ENCODE peak calls at places on chromosomes 16 and 17, in nine cellular contexts. One of them, this sample, is unnamed.

GRCh38 chr17:14359251-14359939 is 58.5 kb downstream of the HS3ST3B1 start:
- DNase-seq in lung: no peak
- DNase-seq in esophagus squamous epithelium: no peak
- DNase-seq in Calu3: no peak
- DNase-seq in endothelial cell: no peak
- DNase-seq in gastrocnemius medialis: no peak
- DNase-seq in heart left ventricle: no peak
- DNase-seq in cardiac muscle cell: no peak
- DNase-seq in fibroblast of villous mesenchyme: no peak
- DNase-seq in this sample: no peak

GRCh38 chr17:54455251-54455868 is 445.3 kb upstream of the TOM1L1 start:
- DNase-seq in endothelial cell: no peak
- DNase-seq in Calu3: no peak
- DNase-seq in heart left ventricle: no peak
- DNase-seq in esophagus squamous epithelium: no peak
- DNase-seq in fibroblast of villous mesenchyme: no peak
- DNase-seq in gastrocnemius medialis: no peak
- DNase-seq in cardiac muscle cell: no peak
- DNase-seq in lung: no peak
- DNase-seq in this sample: no peak

GRCh38 chr17:6064855-6065254 is 5.3 kb upstream of the WSCD1 start:
- DNase-seq in Calu3: no peak
- DNase-seq in esophagus squamous epithelium: no peak
- DNase-seq in heart left ventricle: no peak
- DNase-seq in endothelial cell: no peak
- DNase-seq in fibroblast of villous mesenchyme: no peak
- DNase-seq in gastrocnemius medialis: no peak
- DNase-seq in cardiac muscle cell: no peak
- DNase-seq in lung: no peak
- DNase-seq in this sample: peak; percentile 26

GRCh38 chr16:85156869-85157268 is 44.6 kb upstream of the CIBAR2 start:
- DNase-seq in esophagus squamous epithelium: no peak
- DNase-seq in endothelial cell: no peak
- DNase-seq in lung: no peak
- DNase-seq in cardiac muscle cell: no peak
- DNase-seq in gastrocnemius medialis: no peak
- DNase-seq in Calu3: no peak
- DNase-seq in heart left ventricle: no peak
- DNase-seq in fibroblast of villous mesenchyme: no peak
- DNase-seq in this sample: peak; percentile 14

GRCh38 chr16:27549857-27550581 is at the start of the genes GTF3C1 and KATNIP:
- DNase-seq in lung: peak; percentile 100
- DNase-seq in cardiac muscle cell: peak; percentile 100
- DNase-seq in fibroblast of villous mesenchyme: peak; percentile 99
- DNase-seq in Calu3: peak; percentile 100
- DNase-seq in esophagus squamous epithelium: peak; percentile 96
- DNase-seq in gastrocnemius medialis: peak; percentile 99
- DNase-seq in heart left ventricle: peak; percentile 100
- DNase-seq in endothelial cell: peak; percentile 100
- DNase-seq in this sample: peak; percentile 100

GRCh38 chr16:85330694-85331188 is 218.5 kb upstream of the CIBAR2 start:
- DNase-seq in gastrocnemius medialis: peak; percentile 54
- DNase-seq in heart left ventricle: no peak
- DNase-seq in fibroblast of villous mesenchyme: peak; percentile 94
- DNase-seq in cardiac muscle cell: peak; percentile 81
- DNase-seq in endothelial cell: peak; percentile 39
- DNase-seq in Calu3: peak; percentile 47
- DNase-seq in lung: no peak
- DNase-seq in esophagus squamous epithelium: no peak
- DNase-seq in this sample: peak; percentile 99

GRCh38 chr16:80803341-80804060 is 897 bp downstream of the CDYL2 start:
- DNase-seq in cardiac muscle cell: peak; percentile 27
- DNase-seq in heart left ventricle: peak; percentile 41
- DNase-seq in fibroblast of villous mesenchyme: peak; percentile 14
- DNase-seq in lung: peak; percentile 37
- DNase-seq in Calu3: no peak
- DNase-seq in endothelial cell: peak; percentile 61
- DNase-seq in esophagus squamous epithelium: no peak
- DNase-seq in gastrocnemius medialis: no peak
- DNase-seq in this sample: peak; percentile 92

GRCh38 chr16:56426585-56426984 is 1.2 kb upstream of the AMFR start:
- DNase-seq in Calu3: peak; percentile 36
- DNase-seq in heart left ventricle: no peak
- DNase-seq in fibroblast of villous mesenchyme: peak; percentile 19
- DNase-seq in gastrocnemius medialis: no peak
- DNase-seq in endothelial cell: no peak
- DNase-seq in cardiac muscle cell: no peak
- DNase-seq in lung: no peak
- DNase-seq in esophagus squamous epithelium: no peak
- DNase-seq in this sample: no peak

GRCh38 chr16:69553332-69553731 is 12.4 kb upstream of the NFAT5 start:
- DNase-seq in cardiac muscle cell: no peak
- DNase-seq in fibroblast of villous mesenchyme: no peak
- DNase-seq in heart left ventricle: no peak
- DNase-seq in lung: no peak
- DNase-seq in gastrocnemius medialis: no peak
- DNase-seq in Calu3: no peak
- DNase-seq in endothelial cell: no peak
- DNase-seq in esophagus squamous epithelium: no peak
- DNase-seq in this sample: no peak

GRCh38 chr17:49480833-49481615 is 14.1 kb upstream of the NGFR start:
- DNase-seq in Calu3: no peak
- DNase-seq in endothelial cell: no peak
- DNase-seq in cardiac muscle cell: no peak
- DNase-seq in esophagus squamous epithelium: no peak
- DNase-seq in lung: no peak
- DNase-seq in heart left ventricle: no peak
- DNase-seq in gastrocnemius medialis: no peak
- DNase-seq in fibroblast of villous mesenchyme: no peak
- DNase-seq in this sample: no peak

GRCh38 chr16:65763640-65764305 is 602.7 kb upstream of the CDH5 start:
- DNase-seq in Calu3: no peak
- DNase-seq in fibroblast of villous mesenchyme: no peak
- DNase-seq in cardiac muscle cell: no peak
- DNase-seq in esophagus squamous epithelium: no peak
- DNase-seq in endothelial cell: no peak
- DNase-seq in lung: no peak
- DNase-seq in gastrocnemius medialis: no peak
- DNase-seq in heart left ventricle: no peak
- DNase-seq in this sample: no peak

GRCh38 chr16:19808061-19808621 is 76.5 kb downstream of the GPRC5B start:
- DNase-seq in fibroblast of villous mesenchyme: peak; percentile 28
- DNase-seq in cardiac muscle cell: peak; percentile 79
- DNase-seq in endothelial cell: no peak
- DNase-seq in Calu3: peak; percentile 85
- DNase-seq in heart left ventricle: no peak
- DNase-seq in gastrocnemius medialis: no peak
- DNase-seq in lung: no peak
- DNase-seq in esophagus squamous epithelium: no peak
- DNase-seq in this sample: peak; percentile 15

GRCh38 chr16:24520983-24521382 is 18.4 kb upstream of the RBBP6 start:
- DNase-seq in heart left ventricle: no peak
- DNase-seq in Calu3: no peak
- DNase-seq in lung: no peak
- DNase-seq in fibroblast of villous mesenchyme: no peak
- DNase-seq in esophagus squamous epithelium: no peak
- DNase-seq in endothelial cell: no peak
- DNase-seq in gastrocnemius medialis: no peak
- DNase-seq in cardiac muscle cell: no peak
- DNase-seq in this sample: no peak

DNA sequence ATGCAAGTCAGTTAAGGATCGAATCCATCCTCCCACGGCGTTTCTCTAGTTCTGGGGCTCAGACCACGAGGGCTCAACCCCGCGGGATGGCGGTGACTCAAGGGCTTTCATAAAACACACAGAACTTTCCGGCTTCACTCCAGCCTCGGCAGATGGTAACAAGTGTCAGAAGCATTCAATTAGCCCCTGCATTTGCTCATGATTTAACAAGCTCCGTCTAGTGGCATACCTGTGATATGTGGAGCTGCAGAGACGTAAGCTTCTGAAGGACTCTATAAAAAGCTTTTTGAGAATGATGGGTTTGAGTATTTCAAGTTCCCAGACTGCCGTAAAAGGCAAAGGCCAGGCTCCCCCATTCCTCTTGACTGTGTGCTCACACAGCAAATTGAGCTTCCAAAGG is 91.3 kb upstream of the SEC14L1 start:
- DNase-seq in esophagus squamous epithelium: no peak
- DNase-seq in fibroblast of villous mesenchyme: no peak
- DNase-seq in gastrocnemius medialis: no peak
- DNase-seq in lung: no peak
- DNase-seq in endothelial cell: no peak
- DNase-seq in Calu3: no peak
- DNase-seq in cardiac muscle cell: peak; percentile 64
- DNase-seq in heart left ventricle: peak; percentile 6
- DNase-seq in this sample: peak; percentile 63
- TF ChIP-seq CTCF in esophagus squamous epithelium: no peak
- TF ChIP-seq CTCF in fibroblast of villous mesenchyme: no peak
- TF ChIP-seq CTCF in gastrocnemius medialis: no peak
- TF ChIP-seq CTCF in lung: no peak
- TF ChIP-seq CTCF in endothelial cell: no peak
- TF ChIP-seq CTCF in Calu3: no peak
- TF ChIP-seq CTCF in cardiac muscle cell: no peak
- TF ChIP-seq CTCF in heart left ventricle: no peak
- TF ChIP-seq CTCF in this sample: no peak

DNA sequence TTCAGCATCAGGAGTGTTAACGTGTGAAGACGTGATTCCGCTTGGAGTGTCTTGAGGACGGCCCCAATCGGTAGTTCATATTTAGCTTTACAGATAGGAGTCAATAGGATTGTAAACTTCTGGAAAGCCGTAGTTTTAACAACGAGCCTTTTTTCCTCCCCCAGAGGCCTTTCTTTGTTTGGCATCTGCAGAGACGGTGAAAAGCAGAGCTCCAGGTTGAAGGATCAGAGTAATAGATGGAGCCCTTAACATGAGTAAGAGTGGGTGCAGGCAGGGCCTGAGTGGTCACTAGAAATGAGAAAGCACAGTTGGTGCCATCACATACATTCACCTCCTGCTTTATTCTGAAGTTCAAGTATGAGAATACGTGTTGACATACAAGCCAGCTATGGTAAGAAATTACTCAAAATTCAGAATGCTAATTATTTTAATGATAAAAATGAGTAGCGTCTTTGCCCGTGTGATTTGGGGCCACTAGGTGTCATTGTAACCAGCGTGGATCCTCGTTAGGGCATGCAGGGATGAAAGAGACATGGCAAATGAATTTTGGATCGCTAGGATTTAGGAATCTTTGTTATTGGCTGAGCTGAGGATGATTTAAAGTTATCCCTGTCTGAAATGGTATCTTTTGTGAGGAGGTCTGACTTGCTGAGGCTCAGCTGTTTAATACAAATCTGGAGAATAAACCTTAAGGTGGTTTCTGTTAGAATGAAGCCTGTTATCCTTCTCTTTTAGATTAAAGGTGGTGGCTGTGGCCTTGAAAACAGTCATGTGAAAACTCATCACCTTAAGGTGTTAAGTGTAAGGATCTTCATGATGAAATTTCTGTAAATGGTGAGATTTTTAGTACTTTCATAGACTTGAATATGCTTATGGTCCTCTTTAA is 18.6 kb downstream of the PRCD start:
- DNase-seq in lung: no peak
- DNase-seq in gastrocnemius medialis: no peak
- DNase-seq in heart left ventricle: no peak
- DNase-seq in cardiac muscle cell: no peak
- DNase-seq in fibroblast of villous mesenchyme: peak; percentile 44
- DNase-seq in esophagus squamous epithelium: no peak
- DNase-seq in endothelial cell: no peak
- DNase-seq in Calu3: no peak
- DNase-seq in this sample: peak; percentile 29
- TF ChIP-seq CTCF in lung: peak; percentile 64
- TF ChIP-seq CTCF in gastrocnemius medialis: peak; percentile 46
- TF ChIP-seq CTCF in heart left ventricle: peak; percentile 56
- TF ChIP-seq CTCF in cardiac muscle cell: peak; percentile 52
- TF ChIP-seq CTCF in fibroblast of villous mesenchyme: peak; percentile 50
- TF ChIP-seq CTCF in esophagus squamous epithelium: peak; percentile 60
- TF ChIP-seq CTCF in endothelial cell: no peak
- TF ChIP-seq CTCF in Calu3: peak; percentile 44
- TF ChIP-seq CTCF in this sample: peak; percentile 47

GRCh38 chr17:79925242-79925957 is 86.2 kb upstream of the CBX4 start:
- DNase-seq in lung: peak; percentile 79
- DNase-seq in esophagus squamous epithelium: no peak
- DNase-seq in Calu3: peak; percentile 90
- DNase-seq in gastrocnemius medialis: peak; percentile 66
- DNase-seq in fibroblast of villous mesenchyme: no peak
- DNase-seq in cardiac muscle cell: no peak
- DNase-seq in heart left ventricle: peak; percentile 69
- DNase-seq in endothelial cell: no peak
- DNase-seq in this sample: peak; percentile 99
- TF ChIP-seq CTCF in lung: no peak
- TF ChIP-seq CTCF in esophagus squamous epithelium: no peak
- TF ChIP-seq CTCF in Calu3: peak; percentile 17
- TF ChIP-seq CTCF in gastrocnemius medialis: no peak
- TF ChIP-seq CTCF in fibroblast of villous mesenchyme: peak; percentile 6
- TF ChIP-seq CTCF in cardiac muscle cell: peak; percentile 29
- TF ChIP-seq CTCF in heart left ventricle: peak; percentile 11
- TF ChIP-seq CTCF in endothelial cell: no peak
- TF ChIP-seq CTCF in this sample: peak; percentile 5

DNA sequence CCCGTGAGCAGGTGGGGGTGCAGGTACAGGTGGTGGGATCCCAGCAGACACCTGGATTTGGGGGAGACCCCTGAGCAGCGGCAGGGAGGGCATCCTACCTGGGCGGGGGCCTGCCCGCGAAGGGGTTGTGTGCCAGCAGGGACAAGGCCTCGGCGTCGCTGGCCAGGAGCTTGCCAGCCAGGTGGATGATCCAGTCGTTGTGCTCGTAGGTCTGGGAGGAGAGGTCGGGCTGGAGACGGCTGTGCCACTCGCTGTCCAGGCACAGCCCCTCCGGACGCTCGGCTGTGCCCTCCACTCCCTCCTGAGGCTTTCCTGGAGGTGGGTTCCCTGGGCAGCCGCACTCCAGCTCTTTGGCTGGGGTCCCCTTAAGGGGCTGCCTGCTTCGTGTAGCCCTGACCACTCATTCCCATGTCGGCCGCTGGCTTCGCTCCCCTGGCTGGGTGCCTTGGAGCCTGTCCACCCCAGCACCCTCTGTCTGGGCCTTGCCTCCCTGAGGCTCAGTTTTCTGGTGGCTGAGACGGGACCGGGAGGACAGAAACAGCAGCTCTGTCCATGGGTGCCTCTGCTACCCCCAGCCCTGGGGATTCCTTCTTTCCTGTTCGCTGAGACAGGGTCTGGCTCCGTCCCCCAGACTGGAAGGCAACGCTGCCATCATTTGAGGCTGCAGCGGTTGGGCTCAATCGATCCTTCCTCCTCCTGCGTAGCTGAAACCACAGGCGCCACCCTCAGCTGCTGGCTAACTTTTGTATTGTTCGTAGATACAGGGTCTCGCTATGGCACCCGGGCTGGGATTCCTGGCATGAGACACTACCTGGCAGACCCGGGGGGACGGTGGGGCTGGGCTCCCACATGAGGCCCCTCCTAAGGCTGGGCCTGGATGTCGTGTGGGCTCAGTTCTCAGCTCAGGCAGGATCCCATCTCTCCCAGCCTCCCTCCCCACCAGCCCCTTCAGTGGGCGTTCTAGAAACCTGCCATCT is 68.6 kb upstream of the GNG13 start:
- DNase-seq in cardiac muscle cell: no peak
- DNase-seq in esophagus squamous epithelium: no peak
- DNase-seq in fibroblast of villous mesenchyme: no peak
- DNase-seq in lung: no peak
- DNase-seq in endothelial cell: no peak
- DNase-seq in gastrocnemius medialis: no peak
- DNase-seq in heart left ventricle: peak; percentile 21
- DNase-seq in Calu3: no peak
- DNase-seq in this sample: peak; percentile 49
- TF ChIP-seq CTCF in cardiac muscle cell: no peak
- TF ChIP-seq CTCF in esophagus squamous epithelium: no peak
- TF ChIP-seq CTCF in fibroblast of villous mesenchyme: no peak
- TF ChIP-seq CTCF in lung: no peak
- TF ChIP-seq CTCF in endothelial cell: no peak
- TF ChIP-seq CTCF in gastrocnemius medialis: no peak
- TF ChIP-seq CTCF in heart left ventricle: no peak
- TF ChIP-seq CTCF in Calu3: no peak
- TF ChIP-seq CTCF in this sample: no peak

This sample was measured in osteoblast.